ENCODE peak calls at places on chromosomes 1 and 21, in five cellular contexts. Z, J, L, D and R are unnamed samples.

GRCh38 chr1:7633521-7634245 is 137.4 kb upstream of the VAMP3 start:
- DNase-seq in Z (no peak), J (no peak), L (no peak), D (no peak), R (no peak)

GRCh38 chr1:179091691-179092165 is 9.9 kb downstream of the TOR3A start:
- DNase-seq in Z (peak; percentile 12), J (no peak), L (no peak), D (no peak), R (no peak)

GRCh38 chr1:209527993-209528392 is 55.5 kb upstream of the CAMK1G start:
- DNase-seq in Z (peak; percentile 48), J (no peak), L (no peak), D (no peak), R (peak; percentile 53)

GRCh38 chr1:203083463-203083921 is 2.3 kb downstream of the MYOG start:
- DNase-seq in Z (no peak), J (no peak), L (no peak), D (no peak), R (no peak)

GRCh38 chr1:180919183-180919700 is 6.5 kb downstream of the KIAA1614 start:
- DNase-seq in Z (no peak), J (no peak), L (no peak), D (no peak), R (no peak)

GRCh38 chr1:226400519-226401406 is 7.1 kb downstream of the PARP1 start:
- DNase-seq in Z (no peak), J (no peak), L (no peak), D (no peak), R (no peak)

GRCh38 chr1:42420911-42421585 is 34.8 kb downstream of the ZMYND12 start:
- DNase-seq in Z (peak; percentile 11), J (no peak), L (no peak), D (no peak), R (peak; percentile 58)

GRCh38 chr1:183807549-183808168 is 2.7 kb downstream of the RGL1 start:
- DNase-seq in Z (peak; percentile 90), J (no peak), L (no peak), D (no peak), R (peak; percentile 93)

GRCh38 chr21:45381865-45382697 is 22.9 kb upstream of the COL18A1 start:
- DNase-seq in Z (no peak), J (no peak), L (no peak), D (no peak), R (no peak)

GRCh38 chr1:177210071-177210470 is 39.3 kb downstream of the BRINP2 start:
- DNase-seq in Z (no peak), J (no peak), L (no peak), D (no peak), R (no peak)

GRCh38 chr1:8661185-8662110 is 156.0 kb downstream of the RERE start:
- DNase-seq in Z (peak; percentile 95), J (no peak), L (peak; percentile 47), D (no peak), R (peak; percentile 95)

GRCh38 chr1:77250126-77250525 is 30.9 kb upstream of the PIGK start:
- DNase-seq in Z (no peak), J (no peak), L (no peak), D (no peak), R (no peak)